ENCODE peak calls at places on chromosome 22, in ten cellular contexts. V, U, R, N, W, B, L, D, G and H are unnamed samples.

GRCh38 chr22:46083383-46084350 is 66.7 kb upstream of the PPARA start:
- DNase-seq in N (no peak), W (no peak), V (no peak), G (peak; percentile 33), D (no peak), R (peak; percentile 50), B (no peak), L (no peak), U (peak; percentile 26), H (no peak)

GRCh38 chr22:36541831-36542391 is 12.9 kb upstream of the EIF3D start:
- DNase-seq in G (peak; percentile 86), W (peak; percentile 75), L (peak; percentile 92), R (no peak), D (no peak), U (peak; percentile 35), V (no peak), N (peak; percentile 90), B (no peak), H (no peak)

GRCh38 chr22:47065756-47066615 is 303.5 kb downstream of the TBC1D22A start:
- DNase-seq in N (no peak), V (no peak), L (no peak), B (no peak), U (peak; percentile 28), D (no peak), W (no peak), G (peak; percentile 39), R (peak; percentile 38), H (no peak)

GRCh38 chr22:24331468-24332440 is 61.1 kb downstream of the SPECC1L start:
- DNase-seq in B (no peak), V (no peak), L (no peak), D (no peak), N (no peak), W (no peak), G (no peak), R (no peak), U (no peak), H (no peak)

GRCh38 chr22:32574397-32574796 is 99.8 kb downstream of the FBXO7 start:
- DNase-seq in D (no peak), N (no peak), V (no peak), R (no peak), G (no peak), U (no peak), W (no peak), L (no peak), B (no peak), H (no peak)

GRCh38 chr22:23478175-23478574 is 101.9 kb downstream of the IGLL1 start:
- DNase-seq in B (no peak), N (no peak), V (no peak), G (no peak), D (no peak), U (no peak), R (no peak), L (no peak), W (no peak), H (no peak)

GRCh38 chr22:27982106-27982505 is 63.0 kb upstream of the PITPNB start:
- DNase-seq in L (no peak), V (no peak), U (peak; percentile 15), N (no peak), B (no peak), R (no peak), D (no peak), W (no peak), G (no peak), H (no peak)

GRCh38 chr22:45888221-45889092 is 88.5 kb downstream of the WNT7B start:
- DNase-seq in N (no peak), L (no peak), G (no peak), V (no peak), W (no peak), D (no peak), B (no peak), R (no peak), U (no peak), H (peak; percentile 3)

GRCh38 chr22:23786261-23786710 is 480 bp upstream of the SMARCB1 start:
- DNase-seq in U (no peak), W (no peak), N (no peak), D (no peak), B (no peak), G (peak; percentile 17), L (no peak), R (no peak), V (no peak), H (peak; percentile 13)

GRCh38 chr22:48551061-48551460 is 1276.6 kb downstream of the BRD1 start:
- DNase-seq in B (no peak), W (no peak), L (no peak), G (no peak), D (no peak), R (no peak), U (no peak), N (no peak), V (no peak), H (no peak)

GRCh38 chr22:24588370-24588755 is 4.5 kb downstream of the LRRC75B start:
- DNase-seq in V (no peak), B (no peak), R (no peak), W (peak; percentile 93), N (no peak), U (peak; percentile 78), G (no peak), D (no peak), L (no peak), H (no peak)

GRCh38 chr22:46547883-46548244 is 10.4 kb upstream of the CELSR1 start:
- DNase-seq in V (peak; percentile 89), B (peak; percentile 71), N (peak; percentile 94), R (no peak), G (peak; percentile 92), L (peak; percentile 68), W (peak; percentile 63), D (no peak), U (no peak), H (no peak)

GRCh38 chr22:27344546-27344945 is 457.0 kb downstream of the MN1 start:
- DNase-seq in G (no peak), R (no peak), N (no peak), B (no peak), V (no peak), L (no peak), W (no peak), U (no peak), D (no peak), H (no peak)

GRCh38 chr22:34116126-34116525 is 195.8 kb upstream of the LARGE1 start:
- DNase-seq in L (no peak), W (no peak), R (no peak), V (no peak), D (no peak), G (no peak), N (no peak), B (no peak), U (no peak), H (no peak)

GRCh38 chr22:24289138-24289537 is 18.5 kb downstream of the SPECC1L start:
- DNase-seq in L (peak; percentile 21), N (peak; percentile 64), G (peak; percentile 98), W (no peak), V (no peak), B (no peak), U (no peak), D (no peak), R (no peak), H (no peak)

GRCh38 chr22:46829140-46829891 is 66.9 kb downstream of the TBC1D22A start:
- DNase-seq in G (peak; percentile 97), N (peak; percentile 81), U (no peak), D (no peak), R (no peak), B (no peak), L (peak; percentile 75), V (no peak), W (peak; percentile 37), H (no peak)

GRCh38 chr22:33561149-33561807 is 359.0 kb downstream of the LARGE1 start:
- DNase-seq in R (no peak), B (no peak), V (no peak), L (no peak), N (no peak), U (peak; percentile 34), W (no peak), G (no peak), D (no peak), H (no peak)

GRCh38 chr22:50473088-50473487 is 1.7 kb downstream of the SBF1 start:
- DNase-seq in U (no peak), W (peak; percentile 54), V (no peak), G (no peak), B (no peak), D (no peak), R (no peak), L (peak; percentile 20), N (no peak), H (no peak)
- TF ChIP-seq CTCF in U (no peak), W (peak; percentile 41), V (no peak), G (peak; percentile 32), B (peak; percentile 17), D (peak; percentile 35), R (peak; percentile 52), L (peak; percentile 46), N (peak; percentile 35), H (peak; percentile 20)

GRCh38 chr22:29934596-29934995 is 51.6 kb downstream of the MTMR3 start:
- DNase-seq in W (no peak), L (no peak), V (no peak), N (no peak), B (no peak), D (no peak), G (no peak), U (no peak), R (no peak), H (no peak)
- TF ChIP-seq CTCF in W (no peak), L (no peak), V (no peak), N (no peak), B (no peak), D (no peak), G (no peak), U (no peak), R (no peak), H (no peak)

GRCh38 chr22:37640591-37641250 is 1.3 kb downstream of the SH3BP1 start:
- DNase-seq in D (no peak), V (no peak), W (no peak), B (no peak), R (peak; percentile 71), G (no peak), L (peak; percentile 79), N (no peak), U (no peak), H (no peak)
- TF ChIP-seq CTCF in D (no peak), V (no peak), W (no peak), B (no peak), R (no peak), G (no peak), L (no peak), N (no peak), U (no peak), H (no peak)

DNA sequence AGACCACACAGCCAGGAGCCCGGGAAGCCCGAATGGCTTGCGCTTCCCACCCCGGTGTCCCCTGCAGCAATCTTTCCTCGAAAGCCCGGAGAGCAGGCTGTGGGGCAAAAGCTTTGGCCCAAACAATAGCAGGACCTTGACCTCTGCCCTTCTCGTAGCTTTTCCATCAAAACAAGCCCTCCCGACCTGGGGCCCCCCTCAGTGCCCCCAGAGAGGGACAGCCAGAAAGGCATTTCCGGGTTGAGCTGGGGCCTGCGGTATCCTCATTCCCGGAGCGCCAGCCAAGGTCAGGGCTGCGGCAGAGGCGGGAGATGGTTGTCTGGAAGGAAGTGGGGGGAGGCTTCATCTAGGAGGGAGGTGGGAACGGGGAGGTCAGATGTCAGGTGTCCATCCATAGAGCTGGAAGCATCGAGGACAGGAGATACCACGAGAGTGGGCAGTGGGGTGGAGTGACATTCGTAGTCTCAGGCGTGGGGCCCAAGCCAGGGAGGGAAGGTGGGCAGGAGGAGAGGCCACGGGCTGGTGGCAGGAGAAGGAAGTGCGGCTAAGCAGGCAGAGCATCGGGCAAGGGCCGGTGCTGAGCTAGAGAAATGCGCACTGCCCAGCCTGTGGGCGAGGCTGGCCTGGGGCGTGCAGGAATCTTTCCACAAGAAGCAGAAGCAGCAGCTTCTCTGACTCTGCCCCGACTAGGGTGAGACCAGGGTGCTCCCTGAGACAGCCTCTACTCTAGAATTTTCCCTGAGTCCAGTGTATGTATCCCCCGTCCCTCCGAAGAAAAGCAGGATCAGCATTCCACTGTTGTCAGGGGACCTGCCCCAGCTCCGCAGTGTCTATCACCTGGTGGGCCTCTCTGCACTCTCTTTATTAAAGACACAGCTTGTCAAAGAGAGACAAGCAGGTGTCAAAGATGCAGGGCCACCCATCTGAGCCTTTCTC is 14.3 kb downstream of the PDGFB start:
- DNase-seq in D (no peak), B (no peak), L (no peak), N (no peak), V (no peak), G (no peak), R (no peak), U (no peak), W (no peak), H (no peak)
- TF ChIP-seq CTCF in D (no peak), B (no peak), L (no peak), N (no peak), V (no peak), G (no peak), R (no peak), U (no peak), W (no peak), H (no peak)